ENCODE peak calls at places on chromosomes 7 and 10, in four cellular contexts. One of them, this sample, is unnamed.

GRCh38 chr10:48447356-48448215 is 141.1 kb downstream of the MAPK8 start:
- DNase-seq in HepG2: no peak
- DNase-seq in HCT116: no peak
- DNase-seq in Panc1: no peak
- DNase-seq in this sample: no peak

GRCh38 chr7:50369408-50370026 is 65.0 kb downstream of the IKZF1 start:
- DNase-seq in HCT116: peak
- DNase-seq in HepG2: peak
- DNase-seq in Panc1: peak
- DNase-seq in this sample: peak

GRCh38 chr7:73766556-73767229 is 3.4 kb downstream of the CLDN3 start:
- DNase-seq in Panc1: no peak
- DNase-seq in HepG2: no peak
- DNase-seq in HCT116: no peak
- DNase-seq in this sample: no peak

GRCh38 chr7:108037140-108037539 is 34.2 kb upstream of the LAMB1 start:
- DNase-seq in Panc1: no peak
- DNase-seq in HCT116: no peak
- DNase-seq in HepG2: no peak
- DNase-seq in this sample: peak

GRCh38 chr10:77715081-77715480 is 77.5 kb upstream of the KCNMA1 start:
- DNase-seq in HCT116: peak
- DNase-seq in Panc1: no peak
- DNase-seq in HepG2: peak
- DNase-seq in this sample: peak

GRCh38 chr10:62653254-62653653 is 151.3 kb upstream of the ADO start:
- DNase-seq in HCT116: no peak
- DNase-seq in HepG2: no peak
- DNase-seq in Panc1: no peak
- DNase-seq in this sample: no peak

GRCh38 chr7:610531-611280 is 91.1 kb upstream of the PDGFA start:
- DNase-seq in Panc1: no peak
- DNase-seq in HepG2: no peak
- DNase-seq in HCT116: no peak
- DNase-seq in this sample: peak

GRCh38 chr7:54783952-54784351 is 24.9 kb upstream of the SEC61G start:
- DNase-seq in HCT116: no peak
- DNase-seq in HepG2: no peak
- DNase-seq in Panc1: no peak
- DNase-seq in this sample: no peak

GRCh38 chr7:136687693-136688322 is 180.6 kb upstream of the CHRM2 start:
- DNase-seq in HepG2: peak
- DNase-seq in Panc1: peak
- DNase-seq in HCT116: no peak
- DNase-seq in this sample: peak

GRCh38 chr7:158328376-158329013 is 259.1 kb downstream of the PTPRN2 start:
- DNase-seq in Panc1: no peak
- DNase-seq in HCT116: no peak
- DNase-seq in HepG2: no peak
- DNase-seq in this sample: no peak

DNA sequence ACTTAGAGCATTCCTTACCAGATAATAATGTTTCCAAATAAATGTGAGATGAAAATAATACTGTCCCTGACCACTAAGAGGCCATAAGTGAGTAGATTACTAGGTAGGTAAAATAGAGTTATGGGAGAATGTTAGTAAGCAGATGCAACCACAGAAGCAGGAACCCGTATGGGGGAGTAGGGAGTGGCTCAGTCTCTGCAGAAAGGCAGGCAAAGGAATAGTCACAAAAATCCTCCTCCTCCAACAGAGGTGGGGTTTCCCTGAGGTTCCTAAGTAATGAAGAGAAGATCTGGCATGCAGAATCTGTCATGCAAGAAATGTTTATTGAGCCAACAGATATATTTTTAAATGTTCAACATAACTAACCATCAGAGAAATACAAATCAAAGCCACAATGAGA is 9.0 kb upstream of the YAE1 start:
- DNase-seq in HCT116: no peak
- DNase-seq in HepG2: no peak
- DNase-seq in Panc1: no peak
- DNase-seq in this sample: no peak
- TF ChIP-seq TCF7L2 in HCT116: no peak
- TF ChIP-seq TCF7L2 in HepG2: no peak
- TF ChIP-seq TCF7L2 in Panc1: no peak
- TF ChIP-seq TCF7L2 in this sample: no peak

GRCh38 chr10:73892314-73893080 is 18.1 kb upstream of the CAMK2G start:
- DNase-seq in HCT116: no peak
- DNase-seq in HepG2: no peak
- DNase-seq in Panc1: no peak
- DNase-seq in this sample: no peak
- TF ChIP-seq TCF7L2 in HCT116: no peak
- TF ChIP-seq TCF7L2 in HepG2: no peak
- TF ChIP-seq TCF7L2 in Panc1: no peak
- TF ChIP-seq TCF7L2 in this sample: no peak

GRCh38 chr7:101506531-101506930 is 122.6 kb downstream of the MYL10 start:
- DNase-seq in HCT116: no peak
- DNase-seq in HepG2: no peak
- DNase-seq in Panc1: no peak
- DNase-seq in this sample: no peak

GRCh38 chr7:101507327-101507726 is 121.8 kb downstream of the MYL10 start:
- DNase-seq in HepG2: no peak
- DNase-seq in HCT116: no peak
- DNase-seq in Panc1: no peak
- DNase-seq in this sample: no peak

GRCh38 chr7:101507791-101508252 is 121.3 kb downstream of the MYL10 start:
- DNase-seq in Panc1: peak
- DNase-seq in HCT116: peak
- DNase-seq in HepG2: peak
- DNase-seq in this sample: peak

GRCh38 chr7:101501351-101501750 is 127.7 kb downstream of the MYL10 start:
- DNase-seq in HepG2: no peak
- DNase-seq in HCT116: no peak
- DNase-seq in Panc1: no peak
- DNase-seq in this sample: no peak

DNA sequence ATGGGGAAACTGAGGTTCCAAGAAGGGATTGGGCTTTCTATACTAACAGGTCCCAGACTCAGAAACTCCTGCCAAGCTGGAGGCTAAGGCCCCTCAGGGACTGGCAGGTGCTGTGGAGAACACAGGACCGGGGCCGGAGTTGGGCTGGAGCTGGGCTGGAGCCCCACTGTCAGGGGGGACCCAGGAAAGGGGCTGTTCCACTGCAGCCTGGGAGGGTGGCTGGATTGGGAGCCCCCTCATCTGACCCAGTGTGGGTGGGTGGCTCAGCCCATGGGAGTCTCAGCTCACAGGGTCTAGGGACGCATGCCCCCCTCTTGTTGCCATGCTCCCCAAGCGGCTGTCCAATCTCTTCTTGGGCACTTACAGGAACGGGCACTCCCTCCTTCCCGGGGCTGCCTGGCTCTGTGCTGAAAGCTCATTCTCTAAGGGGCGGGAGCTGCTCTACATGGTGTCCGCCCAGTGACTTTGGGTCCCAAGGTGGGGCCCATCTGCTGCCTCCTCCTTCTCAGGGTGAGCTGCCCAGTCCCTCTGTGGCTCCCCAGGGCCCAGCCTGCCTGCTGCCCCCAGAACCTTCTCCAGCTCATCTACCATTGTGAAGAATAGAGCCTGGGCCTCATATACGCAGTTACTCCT is 126.5 kb downstream of the MYL10 start:
- DNase-seq in HepG2: no peak
- DNase-seq in HCT116: no peak
- DNase-seq in Panc1: no peak
- DNase-seq in this sample: no peak
- TF ChIP-seq TCF7L2 in HepG2: no peak
- TF ChIP-seq TCF7L2 in HCT116: no peak
- TF ChIP-seq TCF7L2 in Panc1: no peak
- TF ChIP-seq TCF7L2 in this sample: no peak

DNA sequence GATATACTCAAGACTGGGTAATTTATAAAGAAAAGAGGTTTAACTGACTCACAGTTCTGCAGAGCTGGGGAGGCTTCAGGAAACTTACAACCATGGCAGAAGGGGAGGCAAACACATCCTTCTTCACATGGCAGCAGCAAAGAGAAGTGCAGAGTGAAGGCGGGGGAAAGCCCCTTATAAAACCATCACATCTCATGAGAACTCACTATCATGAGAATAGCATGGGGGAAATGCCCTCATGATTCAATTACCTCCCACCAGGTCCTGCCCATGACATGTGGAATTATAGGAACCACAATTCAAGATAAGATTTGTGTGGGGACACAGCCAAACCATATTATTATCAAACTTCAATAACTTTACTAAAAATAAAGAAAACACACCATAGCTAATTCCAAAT is 30.4 kb upstream of the JAZF1 start:
- DNase-seq in Panc1: no peak
- DNase-seq in HepG2: no peak
- DNase-seq in HCT116: no peak
- DNase-seq in this sample: no peak
- TF ChIP-seq TCF7L2 in Panc1: no peak
- TF ChIP-seq TCF7L2 in HepG2: no peak
- TF ChIP-seq TCF7L2 in HCT116: no peak
- TF ChIP-seq TCF7L2 in this sample: no peak

DNA sequence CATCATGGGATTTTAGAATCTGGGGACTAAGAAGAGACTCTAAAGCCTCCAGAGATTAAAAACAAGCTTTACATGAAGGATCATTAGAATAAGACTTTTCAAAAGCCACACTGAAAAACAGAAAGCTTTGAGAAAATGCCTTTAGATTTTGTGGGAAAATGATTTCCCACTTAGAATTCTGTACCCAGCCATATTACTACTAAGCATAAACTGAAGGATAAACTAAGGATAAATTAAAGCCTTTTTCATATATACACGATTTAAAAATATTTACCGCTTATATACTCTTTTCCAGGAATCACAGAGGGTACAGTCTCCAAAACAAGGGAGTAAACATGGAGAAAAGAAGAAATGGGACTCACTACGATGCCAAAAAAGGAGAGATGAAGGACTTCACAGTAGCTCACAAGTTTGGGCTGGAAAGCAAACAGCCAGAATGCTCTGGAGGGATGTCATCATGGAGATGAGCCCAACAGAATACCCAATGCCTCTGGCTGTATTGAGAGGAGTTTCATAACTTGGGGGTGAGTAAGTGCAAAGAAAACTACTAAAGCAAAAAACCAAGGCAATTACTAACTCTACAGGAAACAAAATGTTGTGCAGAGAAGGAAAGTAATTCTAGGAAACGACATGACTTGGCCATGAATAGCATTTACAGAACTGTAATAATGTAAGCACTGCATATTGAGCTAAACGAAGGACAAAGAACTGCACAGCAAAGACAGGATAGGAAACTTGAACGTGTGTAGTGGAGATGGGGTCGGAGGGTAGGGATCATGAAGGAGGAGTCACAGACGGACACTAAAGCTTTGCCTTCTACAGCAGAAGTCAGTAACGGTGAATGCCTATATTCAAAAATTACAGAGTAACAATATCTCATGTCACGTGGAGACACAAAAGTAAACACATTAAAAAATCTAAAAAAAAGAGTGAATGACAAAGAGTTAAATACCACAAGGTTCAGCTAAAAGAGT is 61.4 kb upstream of the ASAH2 start:
- DNase-seq in HepG2: no peak
- DNase-seq in Panc1: no peak
- DNase-seq in HCT116: no peak
- DNase-seq in this sample: no peak
- TF ChIP-seq TCF7L2 in HepG2: no peak
- TF ChIP-seq TCF7L2 in Panc1: no peak
- TF ChIP-seq TCF7L2 in HCT116: no peak
- TF ChIP-seq TCF7L2 in this sample: no peak

This sample was measured in K562.